ENCODE peak calls at places on chromosomes 16 and 17, in six cellular contexts. Z is dorsolateral prefrontal cortex, M is body of pancreas, X is epithelial cell of proximal tubule, C is HFF-Myc, B is fibroblast of lung. K is an unnamed sample.

GRCh38 chr16:12539185-12539929 is 264.3 kb downstream of the CPPED1 start:
- DNase-seq in C (peak; percentile 52), Z (no peak), M (no peak), X (no peak), B (peak; percentile 77), K (peak; percentile 64)

GRCh38 chr16:84484579-84485254 is 19.7 kb downstream of the MEAK7 start:
- DNase-seq in M (no peak), B (peak; percentile 41), Z (peak; percentile 68), C (no peak), X (no peak), K (no peak)

GRCh38 chr16:2977440-2977839 is 2.8 kb downstream of the PKMYT1 start:
- DNase-seq in M (peak; percentile 95), Z (no peak), C (no peak), B (no peak), X (no peak), K (no peak)

GRCh38 chr16:56477096-56477878 is 25.9 kb downstream of the OGFOD1 start:
- DNase-seq in M (no peak), Z (no peak), B (peak; percentile 94), C (peak; percentile 66), X (peak; percentile 64), K (peak; percentile 59)

GRCh38 chr16:1088295-1089170 is 7.5 kb downstream of the C1QTNF8 start:
- DNase-seq in Z (no peak), X (no peak), C (no peak), M (no peak), B (no peak), K (no peak)

GRCh38 chr16:4097826-4098240 is 18.4 kb downstream of the ADCY9 start:
- DNase-seq in M (no peak), Z (no peak), B (no peak), C (no peak), X (no peak), K (no peak)

GRCh38 chr16:79359082-79359481 is 241.5 kb downstream of the MAF start:
- DNase-seq in C (no peak), B (no peak), Z (no peak), X (no peak), M (no peak), K (no peak)

GRCh38 chr17:59558953-59559352 is 6.5 kb upstream of the DHX40 start:
- DNase-seq in M (no peak), B (peak; percentile 3), Z (no peak), X (no peak), C (no peak), K (no peak)

GRCh38 chr16:4477966-4478365 is 1.8 kb downstream of the HMOX2 start:
- DNase-seq in B (peak; percentile 75), C (no peak), X (peak; percentile 68), Z (no peak), M (no peak), K (no peak)

GRCh38 chr17:15119928-15120327 is 145.2 kb downstream of the PMP22 start:
- DNase-seq in B (no peak), C (no peak), X (no peak), Z (no peak), M (no peak), K (no peak)

GRCh38 chr16:69712914-69713581 is 13.3 kb downstream of the NQO1 start:
- DNase-seq in M (no peak), B (no peak), C (no peak), X (no peak), Z (no peak), K (no peak)

GRCh38 chr17:52395308-52395707 is 236.8 kb upstream of the CA10 start:
- DNase-seq in M (no peak), B (no peak), Z (no peak), X (no peak), C (no peak), K (no peak)

GRCh38 chr17:2361361-2361760 is 24.1 kb downstream of the SGSM2 start:
- DNase-seq in M (no peak), Z (no peak), X (no peak), C (no peak), B (no peak), K (no peak)

GRCh38 chr17:52606098-52606497 is 447.6 kb upstream of the CA10 start:
- DNase-seq in M (no peak), Z (no peak), B (peak; percentile 0), X (no peak), C (no peak), K (no peak)

GRCh38 chr16:19872935-19873334 is 11.7 kb downstream of the GPRC5B start:
- DNase-seq in C (no peak), X (no peak), Z (no peak), B (no peak), M (no peak), K (no peak)

GRCh38 chr16:31452631-31453106 is 6.6 kb upstream of the ARMC5 start:
- DNase-seq in C (peak; percentile 81), B (peak; percentile 93), M (no peak), X (no peak), Z (no peak), K (peak; percentile 77)

GRCh38 chr16:48075398-48075797 is 80.4 kb downstream of the ABCC12 start:
- DNase-seq in Z (no peak), B (peak; percentile 82), M (no peak), C (no peak), X (no peak), K (no peak)

GRCh38 chr17:73187203-73187769 is 5.6 kb upstream of the COG1 start:
- DNase-seq in C (no peak), M (no peak), B (no peak), Z (no peak), X (no peak), K (no peak)

GRCh38 chr17:40803617-40804082 is 3.9 kb upstream of the KRT28 start:
- DNase-seq in Z (peak; percentile 48), M (peak; percentile 81), B (peak; percentile 52), C (peak; percentile 63), X (no peak), K (no peak)

GRCh38 chr16:78490847-78491246 is 391.4 kb downstream of the WWOX start:
- DNase-seq in M (no peak), X (no peak), C (no peak), Z (peak; percentile 32), B (no peak), K (no peak)

GRCh38 chr16:48284772-48285409 is 37.6 kb upstream of the ABCC11 start:
- DNase-seq in B (peak; percentile 19), X (no peak), M (no peak), C (no peak), Z (no peak), K (no peak)

GRCh38 chr17:61695779-61696337 is 104.8 kb upstream of the NACA2 start:
- DNase-seq in X (no peak), Z (no peak), B (no peak), C (no peak), M (no peak), K (no peak)

GRCh38 chr16:11253009-11253994 is 2.7 kb downstream of the SOCS1 start:
- DNase-seq in B (peak; percentile 68), C (no peak), X (no peak), Z (no peak), M (no peak), K (no peak)

GRCh38 chr16:13982446-13982845 is 62.5 kb downstream of the ERCC4 start:
- DNase-seq in C (no peak), M (no peak), B (peak; percentile 85), Z (no peak), X (no peak), K (no peak)

GRCh38 chr17:7290166-7290565 is 4.3 kb downstream of the YBX2 start:
- DNase-seq in C (no peak), M (no peak), X (no peak), B (no peak), Z (no peak), K (no peak)

GRCh38 chr16:54290203-54291106 is 3.9 kb upstream of the IRX3 start:
- DNase-seq in Z (no peak), M (no peak), X (no peak), B (no peak), C (no peak), K (no peak)
- H3K4me3 ChIP-seq in Z (no peak overlapping the region), M (no peak overlapping the region), X (peak overlapping the region; percentile 41), B (no peak overlapping the region), C (no peak overlapping the region), K (no peak overlapping the region)

DNA sequence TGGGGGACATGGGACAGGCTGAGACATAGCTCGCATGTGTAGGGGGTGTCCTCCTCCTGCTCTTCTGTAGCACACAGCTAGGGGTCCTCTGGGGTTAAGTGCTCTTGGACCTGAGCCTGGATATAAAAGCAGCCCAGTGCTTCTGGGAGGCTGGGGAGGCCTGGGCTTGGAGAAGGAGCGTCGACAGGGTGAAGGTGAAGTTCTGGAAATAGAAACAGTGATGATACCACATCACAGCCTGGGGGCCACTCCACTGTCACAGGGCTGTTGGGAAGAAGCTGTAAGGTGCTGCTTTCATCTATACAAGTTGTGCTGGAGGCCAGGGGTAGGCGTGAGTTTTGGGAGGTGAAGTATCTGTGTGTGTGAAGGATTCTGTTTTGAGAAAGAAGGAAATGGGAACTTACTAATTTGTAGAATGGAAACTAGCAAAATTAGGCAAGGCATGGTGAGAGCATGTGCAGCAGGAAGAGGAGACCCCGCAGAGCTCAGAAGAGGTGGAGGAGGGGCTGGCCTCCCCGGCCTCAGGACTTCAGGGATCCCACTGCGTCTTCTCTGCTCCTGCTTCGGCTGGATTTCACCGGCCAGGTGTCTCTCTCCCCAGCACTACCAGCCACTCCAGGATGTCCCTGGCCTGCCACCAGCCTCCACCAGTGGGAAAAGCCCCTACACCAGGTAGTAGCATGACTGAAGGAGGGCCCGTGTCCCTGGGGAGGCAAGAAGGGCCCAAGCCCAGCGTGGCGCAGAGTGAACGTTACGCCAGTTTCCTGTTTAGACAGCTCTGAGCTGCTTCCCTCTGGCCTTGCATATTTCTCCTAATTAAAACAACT is 19.4 kb downstream of the PLCG2 start:
- DNase-seq in B (no peak), C (no peak), M (no peak), X (no peak), Z (no peak), K (no peak)
- TF ChIP-seq CTCF in B (no peak), C (no peak), M (no peak), X (no peak), Z (no peak), K (no peak)

DNA sequence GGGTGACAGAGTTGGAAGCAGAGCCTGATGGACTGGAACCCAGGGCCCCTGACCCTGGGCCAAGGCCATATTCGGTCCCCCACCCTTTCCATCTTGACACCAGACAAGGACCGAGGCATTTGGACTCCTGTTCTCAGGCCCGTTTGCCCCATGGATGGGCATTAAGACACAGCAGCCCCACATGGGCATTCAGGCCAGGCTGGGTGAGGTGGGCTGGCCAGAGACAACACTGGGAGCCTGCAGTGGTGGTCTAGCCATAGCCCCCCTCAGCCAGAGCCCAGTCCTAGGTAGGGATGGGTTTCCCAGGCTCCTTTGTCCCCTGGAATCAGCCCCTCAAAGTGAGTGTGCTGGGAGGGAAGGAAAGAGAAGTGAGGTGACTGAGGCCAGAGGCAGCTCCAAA is 1.6 kb downstream of the PDK2 start:
- DNase-seq in B (no peak), C (no peak), X (no peak), M (no peak), Z (no peak), K (no peak)
- H3K4me3 ChIP-seq in B (no peak overlapping the region), C (no peak overlapping the region), X (no peak overlapping the region), M (no peak overlapping the region), Z (peak overlapping the region; percentile 99), K (no peak overlapping the region)

DNA sequence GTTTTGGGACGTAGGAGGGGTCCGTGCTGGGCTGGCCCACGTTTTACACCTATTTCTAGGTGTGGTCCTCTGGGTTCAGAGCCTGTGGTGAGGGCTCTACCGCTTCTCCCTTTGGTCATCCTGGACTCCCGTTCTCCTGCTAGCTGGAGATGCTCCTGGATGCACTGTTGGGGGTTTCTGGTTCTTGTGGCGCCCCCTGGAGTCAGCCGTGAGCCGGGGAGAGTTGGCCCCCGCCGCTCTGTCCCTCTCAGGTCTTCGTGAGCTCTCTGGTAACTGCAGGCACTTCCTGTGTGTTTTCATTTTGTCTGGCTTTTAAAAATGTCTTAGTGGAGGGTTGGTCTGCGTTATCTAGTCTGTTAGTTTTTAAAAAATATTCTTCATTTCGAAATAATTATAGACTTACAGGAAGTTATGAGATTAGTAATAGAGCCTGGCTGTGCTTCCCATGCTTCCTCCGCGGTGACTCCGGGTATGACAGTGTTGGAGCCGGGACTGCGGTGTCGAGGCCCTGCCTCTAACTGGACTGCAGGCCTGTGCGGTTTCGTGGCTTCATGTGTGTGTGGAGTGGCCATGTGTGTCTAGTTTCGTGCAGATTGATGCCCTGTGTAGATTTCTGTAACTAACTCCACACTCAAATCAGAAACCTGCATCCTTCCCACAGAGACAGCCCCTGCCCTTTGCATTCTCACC is 78.0 kb upstream of the ZNF750 start:
- DNase-seq in B (no peak), X (no peak), C (no peak), M (no peak), Z (no peak), K (no peak)
- TF ChIP-seq CTCF in B (peak; percentile 46), X (peak; percentile 34), C (peak; percentile 51), M (peak; percentile 41), Z (no peak), K (peak; percentile 31)

K was measured in BJ.